ENCODE peak calls at places on chromosome 21, in ten cellular contexts. D is IMR-90, X is right lobe of liver, J is progenitor cell of endocrine pancreas, L is cardiac muscle cell, Y is choroid plexus epithelial cell, P is fibroblast of lung, C is RWPE1, S is uterus, U is GM12864. Z is an unnamed sample.

GRCh38 chr21:15437873-15438272 is 291.9 kb upstream of the USP25 start:
- DNase-seq in D (no peak), P (peak; percentile 23), L (peak; percentile 39), Y (peak; percentile 75), J (no peak), U (peak; percentile 27), X (no peak), S (no peak), C (no peak), Z (no peak)

GRCh38 chr21:15054089-15054488 is 10.7 kb downstream of the NRIP1 start:
- DNase-seq in S (no peak), L (no peak), J (no peak), D (no peak), X (no peak), U (no peak), P (no peak), Y (no peak), C (no peak), Z (no peak)

GRCh38 chr21:33655591-33656221 is 13.4 kb downstream of the ITSN1 start:
- DNase-seq in J (no peak), U (no peak), C (peak; percentile 84), Y (peak; percentile 96), S (no peak), D (peak; percentile 97), X (no peak), P (peak; percentile 72), L (peak; percentile 87), Z (no peak)

GRCh38 chr21:37245151-37245550 is 22.0 kb downstream of the VPS26C start:
- DNase-seq in P (no peak), S (no peak), D (no peak), L (no peak), Y (no peak), J (no peak), C (no peak), U (no peak), X (no peak), Z (no peak)

GRCh38 chr21:17611414-17612022 is 1.2 kb downstream of the BTG3 start:
- DNase-seq in U (peak; percentile 73), S (peak; percentile 83), P (peak; percentile 94), Y (peak; percentile 93), X (peak; percentile 68), D (peak; percentile 94), L (peak; percentile 94), C (peak; percentile 67), J (peak; percentile 38), Z (no peak)

GRCh38 chr21:36446296-36446695 is 33.6 kb downstream of the CLDN14 start:
- DNase-seq in Y (peak; percentile 76), D (no peak), U (no peak), X (no peak), C (no peak), L (peak; percentile 55), P (no peak), S (no peak), J (no peak), Z (no peak)

GRCh38 chr21:42397291-42398129 is 1.7 kb upstream of the TMPRSS3 start:
- DNase-seq in P (no peak), C (no peak), X (peak; percentile 15), D (no peak), J (no peak), L (no peak), Y (no peak), S (no peak), U (no peak), Z (no peak)

GRCh38 chr21:14766241-14766640 is 220.1 kb upstream of the SAMSN1 start:
- DNase-seq in S (no peak), D (no peak), Y (no peak), L (no peak), U (no peak), P (no peak), X (no peak), J (no peak), C (no peak), Z (no peak)

GRCh38 chr21:42063578-42064521 is 7.3 kb upstream of the UMODL1 start:
- DNase-seq in S (no peak), Y (no peak), L (no peak), X (peak; percentile 55), J (no peak), P (no peak), C (peak; percentile 74), U (peak; percentile 75), D (no peak), Z (no peak)

GRCh38 chr21:41751621-41752020 is 15.2 kb downstream of the RIPK4 start:
- DNase-seq in L (no peak), U (no peak), X (no peak), J (no peak), D (no peak), S (no peak), P (no peak), C (peak; percentile 69), Y (no peak), Z (no peak)

GRCh38 chr21:42319368-42319767 is 4.2 kb upstream of the TFF3 start:
- DNase-seq in X (no peak), P (no peak), L (no peak), S (no peak), C (no peak), U (no peak), Y (no peak), J (no peak), D (no peak), Z (no peak)

GRCh38 chr21:17775431-17776126 is 43.6 kb downstream of the C21orf91 start:
- DNase-seq in D (no peak), S (no peak), L (no peak), U (no peak), J (no peak), C (no peak), X (no peak), Y (no peak), P (no peak), Z (no peak)

GRCh38 chr21:38819719-38820147 is 14.0 kb downstream of the ETS2 start:
- DNase-seq in Y (peak; percentile 79), D (peak; percentile 77), X (peak; percentile 50), L (no peak), U (no peak), P (peak; percentile 56), S (no peak), C (peak; percentile 85), J (no peak), Z (no peak)

GRCh38 chr21:37862536-37862935 is 53.7 kb downstream of the KCNJ6 start:
- DNase-seq in L (peak; percentile 9), P (peak; percentile 54), C (peak; percentile 35), Y (peak; percentile 75), J (no peak), X (no peak), U (no peak), S (no peak), D (peak; percentile 66), Z (no peak)

GRCh38 chr21:39141502-39141901 is 41.7 kb downstream of the PSMG1 start:
- DNase-seq in P (peak; percentile 54), S (no peak), U (no peak), D (peak; percentile 73), L (peak; percentile 20), Y (peak; percentile 57), J (no peak), C (no peak), X (no peak), Z (no peak)

GRCh38 chr21:34589511-34590282 is 25.2 kb downstream of the RCAN1 start:
- DNase-seq in X (no peak), J (no peak), L (no peak), C (no peak), D (no peak), U (no peak), Y (no peak), S (no peak), P (no peak), Z (no peak)

DNA sequence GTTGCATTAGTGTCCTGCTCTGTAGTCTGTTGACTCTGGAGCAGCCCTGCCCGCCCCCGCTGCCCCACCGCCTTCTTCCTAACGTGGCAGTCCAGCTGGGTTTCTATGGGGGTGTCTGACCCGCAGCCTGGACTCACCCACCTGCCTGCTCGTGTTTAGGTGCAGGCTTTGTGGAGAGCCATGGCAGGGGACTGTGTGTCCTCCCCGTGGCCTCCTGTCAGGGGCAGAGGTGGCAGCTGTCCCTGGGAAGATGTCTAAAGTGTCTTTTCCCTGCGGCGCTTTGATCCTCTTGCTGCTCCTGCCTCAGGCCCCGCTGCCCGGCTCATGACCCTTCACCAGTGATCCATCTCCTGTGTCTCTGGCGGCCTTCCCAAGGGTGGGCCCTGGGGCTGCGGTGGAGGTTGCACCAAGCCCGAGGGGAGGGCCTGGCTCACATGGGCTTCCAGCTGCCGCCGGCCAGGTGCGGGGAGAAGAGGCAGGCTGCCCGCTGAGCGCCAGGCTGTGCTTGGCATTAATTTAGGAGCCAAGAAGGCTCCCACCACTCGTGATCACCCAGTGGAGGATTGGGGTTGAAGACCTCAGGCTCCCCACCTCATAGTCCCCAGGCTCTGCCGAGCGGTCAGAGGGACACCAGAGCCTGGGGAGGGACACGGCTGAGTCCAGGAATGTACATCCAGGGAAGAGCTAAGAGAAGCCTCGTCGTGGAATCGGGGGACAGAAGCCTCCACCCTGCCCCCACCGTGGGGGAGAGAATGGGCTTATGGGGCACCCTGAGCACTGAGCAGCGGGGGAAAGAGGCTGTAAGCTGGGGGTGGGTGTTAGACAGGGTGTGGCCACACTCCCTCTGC is 44.1 kb downstream of the COL18A1 start:
- DNase-seq in L (no peak), U (no peak), C (no peak), X (peak; percentile 94), D (no peak), P (peak; percentile 48), J (no peak), Y (no peak), S (no peak), Z (peak; percentile 70)
- TF ChIP-seq CTCF in L (no peak), U (no peak), C (no peak), X (no peak), D (no peak), P (no peak), J (no peak), Y (no peak), S (no peak), Z (no peak)

GRCh38 chr21:20443558-20444155 is 554.6 kb upstream of the NCAM2 start:
- DNase-seq in D (no peak), X (no peak), S (no peak), Y (peak; percentile 7), C (no peak), P (no peak), J (no peak), L (no peak), U (no peak), Z (no peak)
- TF ChIP-seq CTCF in D (no peak), X (peak; percentile 56), S (no peak), Y (peak; percentile 47), C (peak; percentile 59), P (no peak), J (peak; percentile 86), L (no peak), U (peak; percentile 32), Z (peak; percentile 84)

GRCh38 chr21:20459838-20460237 is 538.4 kb upstream of the NCAM2 start:
- DNase-seq in J (no peak), X (no peak), U (no peak), L (no peak), P (no peak), D (no peak), C (no peak), Y (peak; percentile 2), S (no peak), Z (no peak)
- TF ChIP-seq CTCF in J (no peak), X (no peak), U (no peak), L (no peak), P (no peak), D (no peak), C (no peak), Y (no peak), S (no peak), Z (no peak)

DNA sequence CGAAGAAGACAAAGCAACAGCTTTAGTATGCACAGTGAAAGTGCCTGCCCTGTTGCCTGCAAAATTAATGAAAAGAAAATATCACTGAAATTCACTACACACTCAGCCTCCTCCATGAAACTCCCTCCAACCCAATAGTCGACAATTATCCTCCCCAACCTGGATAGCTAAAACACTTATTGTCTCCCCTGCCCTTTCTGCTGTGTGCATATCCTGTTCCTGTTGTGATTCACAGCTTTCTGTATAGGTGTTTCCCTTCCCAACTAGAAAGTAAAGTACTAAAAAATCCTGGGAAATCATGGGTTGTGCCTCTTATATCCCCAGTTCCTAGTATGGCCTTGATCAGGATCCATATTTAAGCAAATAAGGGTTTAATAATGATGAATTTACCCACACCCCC is 412.1 kb downstream of the LTN1 start:
- DNase-seq in Y (no peak), U (no peak), J (no peak), D (no peak), P (no peak), X (no peak), S (no peak), L (no peak), C (no peak), Z (no peak)
- TF ChIP-seq CTCF in Y (no peak), U (no peak), J (no peak), D (no peak), P (no peak), X (no peak), S (no peak), L (no peak), C (no peak), Z (no peak)

Z was measured in chondrocyte.